ENCODE peak calls at places on chromosomes 7 and 10, in ten cellular contexts. Y, C, P, Q, K, M, L, V, Z and G are unnamed samples.

GRCh38 chr10:133162910-133163856 is 3.2 kb downstream of the KNDC1 start:
- DNase-seq in Y (peak), C (no peak), P (no peak), Q (no peak), K (no peak), M (no peak), L (no peak), V (no peak), Z (no peak), G (no peak)

GRCh38 chr7:24756989-24757798 is at the start of gene GSDME:
- DNase-seq in Y (peak), C (no peak), P (peak), Q (peak), K (peak), M (peak), L (peak), V (no peak), Z (peak), G (no peak)

GRCh38 chr10:103845983-103846382 is 9.4 kb downstream of the SH3PXD2A start:
- DNase-seq in Y (no peak), C (no peak), P (no peak), Q (no peak), K (no peak), M (no peak), L (no peak), V (no peak), Z (peak), G (no peak)

GRCh38 chr10:21212275-21212674 is 313.2 kb downstream of the SKIDA1 start:
- DNase-seq in Y (no peak), C (no peak), P (no peak), Q (no peak), K (no peak), M (no peak), L (no peak), V (no peak), Z (no peak), G (no peak)

GRCh38 chr7:778271-778967 is 51.3 kb upstream of the PRKAR1B start:
- DNase-seq in Y (no peak), C (no peak), P (no peak), Q (peak), K (no peak), M (no peak), L (no peak), V (no peak), Z (no peak), G (no peak)

GRCh38 chr10:84665883-84666463 is 337.6 kb downstream of the CCSER2 start:
- DNase-seq in Y (no peak), C (no peak), P (no peak), Q (peak), K (no peak), M (peak), L (peak), V (no peak), Z (peak), G (no peak)

GRCh38 chr10:53166325-53166724 is 393.7 kb upstream of the MBL2 start:
- DNase-seq in Y (no peak), C (no peak), P (no peak), Q (no peak), K (no peak), M (no peak), L (no peak), V (no peak), Z (peak), G (no peak)

GRCh38 chr7:150941983-150942590 is 36.0 kb downstream of the KCNH2 start:
- DNase-seq in Y (peak), C (no peak), P (no peak), Q (peak), K (peak), M (no peak), L (peak), V (no peak), Z (peak), G (no peak)

GRCh38 chr7:68152205-68152604 is 1155.6 kb downstream of the TYW1 start:
- DNase-seq in Y (no peak), C (no peak), P (no peak), Q (no peak), K (no peak), M (no peak), L (no peak), V (no peak), Z (no peak), G (no peak)

GRCh38 chr7:85030893-85031292 is 156.0 kb downstream of the SEMA3D start:
- DNase-seq in Y (no peak), C (no peak), P (peak), Q (no peak), K (no peak), M (peak), L (no peak), V (peak), Z (peak), G (peak)

GRCh38 chr10:3977761-3978160 is 192.8 kb upstream of the KLF6 start:
- DNase-seq in Y (no peak), C (no peak), P (no peak), Q (no peak), K (no peak), M (no peak), L (no peak), V (no peak), Z (no peak), G (no peak)

GRCh38 chr10:77599651-77600050 is 38.0 kb downstream of the KCNMA1 start:
- DNase-seq in Y (no peak), C (no peak), P (no peak), Q (no peak), K (no peak), M (no peak), L (no peak), V (no peak), Z (no peak), G (no peak)

GRCh38 chr7:108094933-108095710 is 35.0 kb downstream of the LAMB4 start:
- DNase-seq in Y (peak), C (peak), P (peak), Q (no peak), K (no peak), M (no peak), L (peak), V (peak), Z (no peak), G (peak)

GRCh38 chr7:17158261-17158660 is 140.2 kb upstream of the AHR start:
- DNase-seq in Y (no peak), C (no peak), P (no peak), Q (no peak), K (no peak), M (peak), L (no peak), V (no peak), Z (no peak), G (no peak)

GRCh38 chr10:63700209-63700934 is 179.2 kb downstream of the REEP3 start:
- DNase-seq in Y (peak), C (peak), P (peak), Q (no peak), K (no peak), M (no peak), L (no peak), V (peak), Z (no peak), G (peak)

GRCh38 chr10:128859738-128860386 is 607.2 kb upstream of the MGMT start:
- DNase-seq in Y (no peak), C (no peak), P (no peak), Q (no peak), K (no peak), M (peak), L (peak), V (no peak), Z (peak), G (no peak)

GRCh38 chr10:102546606-102547310 is 43.0 kb downstream of the SUFU start:
- DNase-seq in Y (no peak), C (peak), P (peak), Q (no peak), K (no peak), M (no peak), L (no peak), V (no peak), Z (no peak), G (peak)

GRCh38 chr7:37162106-37162505 is 286.6 kb downstream of the ELMO1 start:
- DNase-seq in Y (no peak), C (no peak), P (no peak), Q (no peak), K (no peak), M (no peak), L (no peak), V (no peak), Z (no peak), G (no peak)

GRCh38 chr10:95242581-95243317 is 48.1 kb downstream of the PDLIM1 start:
- DNase-seq in Y (no peak), C (no peak), P (peak), Q (no peak), K (no peak), M (peak), L (peak), V (no peak), Z (peak), G (no peak)

GRCh38 chr10:123141791-123142700 is 5.9 kb upstream of the HMX2 start:
- DNase-seq in Y (no peak), C (no peak), P (no peak), Q (no peak), K (no peak), M (peak), L (no peak), V (no peak), Z (no peak), G (no peak)

GRCh38 chr7:44631458-44632115 is 25.2 kb downstream of the OGDH start:
- DNase-seq in Y (no peak), C (no peak), P (no peak), Q (no peak), K (no peak), M (no peak), L (no peak), V (no peak), Z (no peak), G (no peak)

GRCh38 chr10:14129770-14130169 is 201.0 kb downstream of the FRMD4A start:
- DNase-seq in Y (no peak), C (no peak), P (no peak), Q (no peak), K (no peak), M (no peak), L (no peak), V (no peak), Z (no peak), G (no peak)

GRCh38 chr10:8614054-8614565 is 559.6 kb downstream of the GATA3 start:
- DNase-seq in Y (no peak), C (no peak), P (no peak), Q (no peak), K (no peak), M (no peak), L (no peak), V (no peak), Z (no peak), G (no peak)

GRCh38 chr7:92550194-92550593 is 21.6 kb downstream of the RBM48 start:
- DNase-seq in Y (no peak), C (no peak), P (no peak), Q (no peak), K (no peak), M (no peak), L (no peak), V (no peak), Z (no peak), G (no peak)

GRCh38 chr10:4384254-4384653 is 441.8 kb upstream of the AKR1E2 start:
- DNase-seq in Y (no peak), C (no peak), P (peak), Q (no peak), K (no peak), M (no peak), L (no peak), V (no peak), Z (no peak), G (no peak)

GRCh38 chr7:6395898-6396582 is 51.7 kb downstream of the DAGLB start:
- DNase-seq in Y (peak), C (no peak), P (no peak), Q (peak), K (peak), M (no peak), L (no peak), V (no peak), Z (no peak), G (no peak)

GRCh38 chr10:122329416-122329815 is 45.1 kb upstream of the PLEKHA1 start:
- DNase-seq in Y (no peak), C (no peak), P (no peak), Q (no peak), K (no peak), M (no peak), L (no peak), V (no peak), Z (no peak), G (no peak)

GRCh38 chr10:12499066-12499465 is 149.7 kb downstream of the CAMK1D start:
- DNase-seq in Y (no peak), C (no peak), P (no peak), Q (no peak), K (no peak), M (no peak), L (no peak), V (no peak), Z (no peak), G (no peak)

GRCh38 chr10:22495396-22495795 is 150.1 kb downstream of the SPAG6 start:
- DNase-seq in Y (no peak), C (no peak), P (no peak), Q (no peak), K (no peak), M (no peak), L (no peak), V (no peak), Z (no peak), G (no peak)

GRCh38 chr7:373818-374705 is 84.1 kb downstream of the FOXL3 start:
- DNase-seq in Y (peak), C (no peak), P (no peak), Q (no peak), K (no peak), M (no peak), L (no peak), V (no peak), Z (no peak), G (no peak)

GRCh38 chr10:88557659-88558058 is 25.5 kb downstream of the RNLS start:
- DNase-seq in Y (no peak), C (no peak), P (peak), Q (no peak), K (no peak), M (no peak), L (no peak), V (no peak), Z (no peak), G (no peak)

GRCh38 chr10:35306852-35307251 is 29.5 kb upstream of the CCNY start:
- DNase-seq in Y (no peak), C (no peak), P (peak), Q (peak), K (no peak), M (no peak), L (peak), V (peak), Z (no peak), G (no peak)

GRCh38 chr10:93146336-93146735 is 72.6 kb downstream of the CYP26A1 start:
- DNase-seq in Y (no peak), C (no peak), P (no peak), Q (no peak), K (no peak), M (no peak), L (no peak), V (no peak), Z (no peak), G (no peak)

GRCh38 chr10:93148476-93148875 is 74.8 kb downstream of the CYP26A1 start:
- DNase-seq in Y (no peak), C (no peak), P (no peak), Q (no peak), K (no peak), M (no peak), L (no peak), V (no peak), Z (no peak), G (no peak)

GRCh38 chr10:93149761-93150160 is 76.1 kb downstream of the CYP26A1 start:
- DNase-seq in Y (no peak), C (no peak), P (peak), Q (no peak), K (no peak), M (no peak), L (no peak), V (no peak), Z (no peak), G (no peak)

GRCh38 chr10:93150289-93150688 is 76.6 kb downstream of the CYP26A1 start:
- DNase-seq in Y (no peak), C (peak), P (no peak), Q (no peak), K (no peak), M (no peak), L (no peak), V (no peak), Z (peak), G (no peak)

DNA sequence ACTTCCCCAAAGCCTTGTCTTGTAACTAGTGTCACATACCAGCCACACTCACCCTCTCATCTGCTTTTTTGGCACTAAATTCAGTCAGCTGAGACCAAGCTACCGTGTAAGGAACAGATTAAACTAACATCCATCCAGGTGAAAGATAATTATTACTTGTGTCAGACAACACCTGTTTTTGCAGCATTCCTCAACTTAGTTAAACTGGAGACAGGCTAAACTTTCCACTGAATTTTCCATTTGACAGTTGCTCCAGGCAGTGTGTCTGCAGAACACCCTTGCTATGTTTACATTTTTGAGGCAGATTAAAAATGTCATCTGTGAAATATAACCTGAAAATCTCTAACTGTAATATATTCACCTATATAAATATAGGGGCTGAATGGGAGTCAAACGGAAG is 73.6 kb downstream of the CYP26A1 start:
- DNase-seq in Y (no peak), C (no peak), P (no peak), Q (no peak), K (no peak), M (no peak), L (no peak), V (no peak), Z (no peak), G (no peak)
- TF ChIP-seq CTCF in Y (no peak), C (no peak), P (no peak), Q (no peak), K (no peak), M (no peak), L (no peak), V (no peak), Z (no peak), G (no peak)

GRCh38 chr10:100825946-100826660 is 80.7 kb downstream of the PAX2 start:
- DNase-seq in Y (no peak), C (no peak), P (no peak), Q (peak), K (no peak), M (no peak), L (no peak), V (no peak), Z (no peak), G (no peak)
- H3K4me3 ChIP-seq in Y (peak), C (no peak), P (no peak), Q (peak), K (peak), M (peak), L (no peak), V (no peak), Z (no peak), G (no peak)

GRCh38 chr7:129047761-129048160 is 7.2 kb downstream of the TNPO3 start:
- DNase-seq in Y (no peak), C (no peak), P (no peak), Q (no peak), K (no peak), M (no peak), L (no peak), V (no peak), Z (no peak), G (no peak)
- TF ChIP-seq CTCF in Y (no peak), C (no peak), P (no peak), Q (no peak), K (no peak), M (no peak), L (no peak), V (no peak), Z (no peak), G (no peak)

DNA sequence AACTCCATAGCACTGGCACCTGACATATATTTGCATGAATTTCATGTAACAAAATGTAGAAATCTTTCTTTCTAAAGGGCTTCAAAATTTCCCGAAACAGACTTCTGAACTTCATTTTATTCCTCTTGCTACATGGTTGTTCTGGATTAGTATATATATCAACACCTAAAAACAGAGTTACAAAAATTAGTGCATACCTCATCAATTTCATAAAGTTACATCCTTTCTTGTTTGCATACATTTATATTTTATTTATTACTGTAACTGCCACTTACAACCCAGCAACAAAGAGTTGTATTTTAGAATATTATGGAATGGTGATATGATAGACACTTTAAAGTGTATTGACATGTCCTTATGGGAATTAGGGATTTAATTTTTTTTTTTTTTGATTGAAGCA is 2.0 kb upstream of the ITGB8 start:
- DNase-seq in Y (no peak), C (no peak), P (no peak), Q (no peak), K (no peak), M (no peak), L (no peak), V (no peak), Z (no peak), G (no peak)
- H3K4me3 ChIP-seq in Y (no peak), C (no peak), P (no peak), Q (no peak), K (no peak), M (peak), L (no peak), V (peak), Z (no peak), G (no peak)

GRCh38 chr7:138551102-138551501 is 91.0 kb downstream of the TRIM24 start:
- DNase-seq in Y (no peak), C (no peak), P (no peak), Q (no peak), K (no peak), M (no peak), L (no peak), V (no peak), Z (no peak), G (no peak)
- TF ChIP-seq CTCF in Y (no peak), C (no peak), P (no peak), Q (no peak), K (no peak), M (no peak), L (no peak), V (no peak), Z (no peak), G (no peak)

DNA sequence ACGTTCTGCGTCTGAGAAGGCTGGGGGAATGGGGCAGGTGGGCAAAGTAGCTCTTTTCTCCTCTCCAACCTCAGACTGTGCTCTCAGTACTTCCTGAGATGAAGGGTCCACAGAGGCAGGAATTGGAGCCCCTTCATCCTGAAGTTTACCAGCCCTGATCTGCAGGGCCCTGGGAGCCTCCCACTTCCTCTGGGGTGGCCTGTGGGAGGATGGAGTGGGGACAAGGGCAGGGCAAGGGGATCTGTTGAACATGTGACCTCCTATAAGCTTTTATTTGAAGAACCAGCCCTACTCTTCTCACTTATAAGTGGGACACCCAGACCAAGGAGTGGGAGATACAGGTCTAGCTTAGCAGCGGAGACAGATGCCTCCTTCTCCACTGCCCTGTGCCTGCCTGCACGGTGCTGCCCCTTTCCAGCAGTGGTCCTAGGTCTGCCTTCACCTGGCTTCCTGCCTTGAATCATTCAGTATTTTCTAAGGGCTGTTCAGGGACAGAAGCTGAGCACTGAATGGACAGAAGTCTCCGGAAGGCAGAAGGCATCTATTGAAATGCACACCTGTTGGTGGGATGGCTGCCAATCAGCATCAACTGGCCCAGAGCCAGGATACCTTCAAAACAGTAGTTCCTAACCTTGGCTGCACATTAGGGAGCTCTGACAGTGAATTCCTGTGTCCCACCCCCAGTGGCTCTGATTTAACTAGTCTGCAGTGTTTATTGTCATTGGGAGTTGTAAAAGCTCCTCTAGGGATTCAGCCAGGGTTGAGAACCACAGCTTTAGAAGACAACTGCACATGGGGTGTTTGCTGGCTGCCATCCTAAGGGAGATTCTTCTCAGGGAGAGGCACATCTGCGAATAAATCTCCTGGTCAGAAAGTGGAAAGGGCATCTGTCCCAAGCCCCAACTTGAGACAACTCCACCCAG is 2.7 kb upstream of the ARHGAP22 start:
- DNase-seq in Y (no peak), C (no peak), P (no peak), Q (no peak), K (no peak), M (no peak), L (no peak), V (no peak), Z (no peak), G (no peak)
- H3K4me3 ChIP-seq in Y (no peak), C (no peak), P (peak), Q (no peak), K (no peak), M (no peak), L (no peak), V (no peak), Z (no peak), G (no peak)

GRCh38 chr10:130382031-130382430 is 245.8 kb downstream of the GLRX3 start:
- DNase-seq in Y (no peak), C (no peak), P (no peak), Q (no peak), K (no peak), M (no peak), L (no peak), V (no peak), Z (no peak), G (no peak)

GRCh38 chr10:130380056-130380455 is 243.9 kb downstream of the GLRX3 start:
- DNase-seq in Y (no peak), C (no peak), P (no peak), Q (no peak), K (no peak), M (no peak), L (no peak), V (no peak), Z (no peak), G (no peak)

GRCh38 chr10:130372866-130373265 is 236.7 kb downstream of the GLRX3 start:
- DNase-seq in Y (no peak), C (no peak), P (no peak), Q (no peak), K (no peak), M (no peak), L (no peak), V (no peak), Z (no peak), G (no peak)

GRCh38 chr10:130377986-130378545 is 241.9 kb downstream of the GLRX3 start:
- DNase-seq in Y (no peak), C (no peak), P (no peak), Q (no peak), K (no peak), M (no peak), L (no peak), V (no peak), Z (no peak), G (no peak)

GRCh38 chr10:130378556-130379400 is 242.6 kb downstream of the GLRX3 start:
- DNase-seq in Y (no peak), C (no peak), P (no peak), Q (no peak), K (no peak), M (no peak), L (no peak), V (no peak), Z (no peak), G (no peak)
- TF ChIP-seq CTCF in Y (no peak), C (no peak), P (no peak), Q (no peak), K (no peak), M (no peak), L (no peak), V (peak), Z (no peak), G (no peak)